ENCODE peak calls at places on chromosome 20, in six cellular contexts. O is ovary, R is right atrium auricular region, W is hepatocyte, S is fibroblast of lung, Z is aorta. X is an unnamed sample.

GRCh38 chr20:9359561-9360308 is 154.7 kb upstream of the LAMP5 start:
- DNase-seq in W (peak), Z (peak), S (peak), R (no peak), O (peak), X (peak)

GRCh38 chr20:42795399-42795798 is 394.3 kb downstream of the PTPRT start:
- DNase-seq in Z (no peak), R (no peak), O (no peak), W (no peak), S (no peak), X (no peak)

GRCh38 chr20:36736451-36737182 is 9.3 kb downstream of the NDRG3 start:
- DNase-seq in O (no peak), S (no peak), W (no peak), Z (no peak), R (no peak), X (no peak)

GRCh38 chr20:19695081-19695480 is 63.0 kb upstream of the RIN2 start:
- DNase-seq in W (no peak), R (no peak), Z (no peak), S (no peak), O (no peak), X (no peak)

GRCh38 chr20:14445902-14446301 is 108.5 kb upstream of the FLRT3 start:
- DNase-seq in Z (no peak), W (no peak), S (no peak), O (no peak), R (no peak), X (no peak)

GRCh38 chr20:38663660-38664059 is 60.6 kb upstream of the SLC32A1 start:
- DNase-seq in Z (no peak), S (no peak), W (no peak), O (no peak), R (no peak), X (no peak)

GRCh38 chr20:34452281-34452982 is 63.8 kb upstream of the DYNLRB1 start:
- DNase-seq in S (no peak), W (no peak), O (no peak), Z (no peak), R (no peak), X (no peak)

GRCh38 chr20:1324598-1325172 is 4.3 kb downstream of the SDCBP2 start:
- DNase-seq in W (no peak), Z (no peak), S (peak), O (peak), R (no peak), X (peak)

GRCh38 chr20:50919567-50919966 is 11.7 kb downstream of the ADNP start:
- DNase-seq in W (peak), Z (peak), R (peak), S (peak), O (peak), X (no peak)

GRCh38 chr20:51749674-51750036 is 18.5 kb downstream of the ATP9A start:
- DNase-seq in R (no peak), Z (no peak), O (no peak), W (no peak), S (peak), X (no peak)

GRCh38 chr20:43752561-43753301 is 25.9 kb upstream of the GTSF1L start:
- DNase-seq in S (peak), Z (peak), O (no peak), W (no peak), R (no peak), X (peak)

GRCh38 chr20:4507288-4507719 is 214.4 kb upstream of the PRND start:
- DNase-seq in O (no peak), Z (no peak), W (no peak), R (no peak), S (peak), X (peak)

GRCh38 chr20:46368902-46369268 is 37.5 kb downstream of the ELMO2 start:
- DNase-seq in R (no peak), O (no peak), Z (no peak), W (no peak), S (no peak), X (no peak)

GRCh38 chr20:4006640-4007039 is 8.7 kb downstream of the RNF24 start:
- DNase-seq in S (peak), O (no peak), R (peak), Z (peak), W (no peak), X (no peak)

GRCh38 chr20:2004171-2004570 is 10.3 kb upstream of the PDYN start:
- DNase-seq in Z (no peak), O (no peak), W (no peak), S (no peak), R (no peak), X (no peak)

GRCh38 chr20:34875657-34876160 is 703 bp upstream of the ACSS2 start:
- DNase-seq in O (no peak), R (no peak), S (no peak), W (no peak), Z (no peak), X (no peak)

GRCh38 chr20:1169224-1169623 is 15.6 kb downstream of the TMEM74B start:
- DNase-seq in S (no peak), O (no peak), Z (no peak), R (no peak), W (no peak), X (no peak)

GRCh38 chr20:61146006-61146405 is 106.1 kb upstream of the CDH4 start:
- DNase-seq in W (no peak), Z (no peak), S (no peak), R (no peak), O (no peak), X (no peak)
- H3K27ac ChIP-seq in W (no peak), Z (no peak), S (no peak), R (no peak), O (no peak), X (no peak)

GRCh38 chr20:32796383-32797159 is 23.2 kb upstream of the MAPRE1 start:
- DNase-seq in Z (no peak), R (no peak), S (no peak), O (no peak), W (no peak), X (no peak)

GRCh38 chr20:32793059-32793458 is 26.7 kb upstream of the MAPRE1 start:
- DNase-seq in W (no peak), O (no peak), S (no peak), R (no peak), Z (no peak), X (no peak)

GRCh38 chr20:32804022-32804715 is 15.6 kb upstream of the MAPRE1 start:
- DNase-seq in W (no peak), O (no peak), S (no peak), Z (no peak), R (no peak), X (no peak)

GRCh38 chr20:32797160-32797468 is 22.6 kb upstream of the MAPRE1 start:
- DNase-seq in O (no peak), S (no peak), Z (no peak), R (no peak), W (no peak), X (peak)

GRCh38 chr20:32798046-32798985 is 21.4 kb upstream of the MAPRE1 start:
- DNase-seq in R (no peak), S (no peak), Z (no peak), O (no peak), W (no peak), X (no peak)
- H3K27ac ChIP-seq in R (no peak), S (no peak), Z (no peak), O (no peak), W (no peak), X (no peak)

GRCh38 chr20:47711046-47711752 is 74.1 kb downstream of the SULF2 start:
- DNase-seq in Z (no peak), W (peak), R (no peak), S (peak), O (no peak), X (no peak)

GRCh38 chr20:47708953-47709833 is 76.1 kb downstream of the SULF2 start:
- DNase-seq in Z (no peak), S (no peak), R (no peak), O (no peak), W (no peak), X (no peak)

GRCh38 chr20:47713941-47714450 is 71.3 kb downstream of the SULF2 start:
- DNase-seq in Z (no peak), O (peak), S (no peak), R (peak), W (no peak), X (peak)

GRCh38 chr20:47710665-47711045 is 74.6 kb downstream of the SULF2 start:
- DNase-seq in O (no peak), Z (no peak), S (no peak), W (no peak), R (no peak), X (no peak)

GRCh38 chr20:47713163-47713562 is 72.1 kb downstream of the SULF2 start:
- DNase-seq in W (no peak), S (no peak), O (no peak), R (no peak), Z (no peak), X (no peak)
- H3K27ac ChIP-seq in W (no peak), S (no peak), O (no peak), R (no peak), Z (no peak), X (no peak)

DNA sequence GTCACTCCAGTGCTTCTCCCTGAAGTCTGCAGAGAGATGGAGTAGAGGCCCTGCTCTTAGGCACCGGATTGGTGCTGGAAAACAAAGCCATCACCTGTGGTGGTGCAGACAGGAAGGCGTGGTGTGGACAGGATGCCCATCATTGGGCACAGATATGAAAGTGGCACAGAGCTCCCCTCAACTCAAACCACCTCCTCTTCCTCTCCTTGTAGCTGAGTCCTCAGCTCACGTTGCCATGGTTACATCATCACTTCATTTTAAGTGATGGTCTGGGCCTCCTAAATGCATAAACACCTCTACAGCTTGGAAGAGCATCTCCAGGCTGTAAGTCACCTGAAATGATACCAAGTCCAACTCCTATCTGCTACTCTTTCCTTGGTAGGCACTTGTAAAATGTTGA is 8.0 kb upstream of the RTF2 start:
- DNase-seq in R (no peak), W (no peak), Z (no peak), O (no peak), S (no peak), X (no peak)
- H3K27ac ChIP-seq in R (no peak), W (no peak), Z (no peak), O (no peak), S (no peak), X (no peak)

DNA sequence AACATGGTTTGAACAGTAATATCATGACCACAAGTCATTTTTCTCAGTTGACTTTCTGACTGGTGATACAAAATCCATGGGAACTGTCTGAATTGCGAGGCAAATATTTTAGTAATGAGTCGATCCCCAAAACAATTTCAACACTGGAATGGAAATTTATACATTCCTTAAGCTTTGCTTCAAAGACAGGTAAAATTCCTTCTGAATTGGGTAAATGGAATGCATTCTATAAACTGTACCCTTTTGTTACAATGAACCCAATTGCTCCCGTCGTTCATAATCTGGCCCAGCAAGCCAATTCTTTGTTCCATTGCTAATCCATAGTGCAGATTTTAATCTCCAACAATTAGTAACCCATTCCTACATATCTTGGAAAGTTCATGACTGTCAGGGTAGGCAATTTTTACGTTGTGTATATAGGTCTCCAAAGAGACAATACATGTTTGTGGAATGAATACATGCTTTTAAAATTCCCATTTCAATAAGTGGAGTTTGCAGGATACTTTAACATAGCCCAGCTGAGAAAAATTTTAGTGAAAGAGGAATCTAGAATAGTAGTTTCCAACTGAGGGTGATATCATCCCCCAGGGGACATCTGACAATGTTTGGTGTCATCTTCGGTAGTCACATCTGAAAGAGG is 32.7 kb downstream of the CYP24A1 start:
- DNase-seq in S (peak), W (no peak), Z (no peak), R (no peak), O (no peak), X (peak)
- H3K27ac ChIP-seq in S (no peak), W (no peak), Z (no peak), R (no peak), O (no peak), X (peak)

GRCh38 chr20:62640870-62641748 is 1.2 kb upstream of the SLCO4A1 start:
- DNase-seq in S (no peak), R (no peak), O (no peak), Z (no peak), W (no peak), X (no peak)
- H3K27ac ChIP-seq in S (no peak), R (peak), O (no peak), Z (no peak), W (peak), X (no peak)

X was measured in SJSA1.